ENCODE peak calls at places on chromosomes 7 and 10, in six cellular contexts. V is mammary epithelial cell, T is PC-3, S is MM.1S, J is K562, P is GM23248. H is an unnamed sample.

GRCh38 chr10:4807803-4808507 is 18.1 kb upstream of the AKR1E2 start:
- DNase-seq in V (peak; percentile 79), T (peak; percentile 74), S (peak; percentile 52), J (no peak), P (peak; percentile 89), H (no peak)

GRCh38 chr7:40739257-40739656 is 604.5 kb downstream of the SUGCT start:
- DNase-seq in V (no peak), T (no peak), S (no peak), J (no peak), P (no peak), H (no peak)

GRCh38 chr7:54831644-54832095 is 72.7 kb upstream of the SEC61G start:
- DNase-seq in V (peak; percentile 99), T (peak; percentile 95), S (no peak), J (no peak), P (no peak), H (no peak)

GRCh38 chr10:21330628-21331020 is 194.9 kb downstream of the SKIDA1 start:
- DNase-seq in V (no peak), T (no peak), S (no peak), J (no peak), P (no peak), H (no peak)

GRCh38 chr7:78151229-78151628 is 352.7 kb downstream of the PHTF2 start:
- DNase-seq in V (no peak), T (no peak), S (no peak), J (no peak), P (peak; percentile 94), H (no peak)

GRCh38 chr10:110666673-110667072 is 22.5 kb downstream of the RBM20 start:
- DNase-seq in V (no peak), T (no peak), S (no peak), J (no peak), P (no peak), H (no peak)

GRCh38 chr7:129959480-129960332 is 6.9 kb upstream of the UBE2H start:
- DNase-seq in V (peak; percentile 53), T (peak; percentile 8), S (no peak), J (no peak), P (no peak), H (no peak)

GRCh38 chr10:26048756-26049155 is 114.7 kb downstream of the MYO3A start:
- DNase-seq in V (no peak), T (no peak), S (no peak), J (no peak), P (no peak), H (no peak)

GRCh38 chr7:45588466-45588865 is 14.3 kb downstream of the ADCY1 start:
- DNase-seq in V (no peak), T (no peak), S (no peak), J (no peak), P (no peak), H (no peak)

GRCh38 chr7:155953781-155954549 is 141.7 kb upstream of the SHH start:
- DNase-seq in V (no peak), T (no peak), S (no peak), J (no peak), P (no peak), H (no peak)

GRCh38 chr7:41508755-41509154 is 194.1 kb downstream of the INHBA start:
- DNase-seq in V (no peak), T (no peak), S (no peak), J (no peak), P (peak; percentile 13), H (no peak)

GRCh38 chr10:79334573-79334972 is 12.7 kb upstream of the PPIF start:
- DNase-seq in V (no peak), T (no peak), S (no peak), J (no peak), P (no peak), H (no peak)

GRCh38 chr10:24039331-24039730 is 169.6 kb upstream of the KIAA1217 start:
- DNase-seq in V (no peak), T (no peak), S (no peak), J (no peak), P (no peak), H (no peak)

GRCh38 chr10:16777473-16778370 is 39.5 kb downstream of the RSU1 start:
- DNase-seq in V (peak; percentile 26), T (peak; percentile 47), S (peak; percentile 52), J (peak; percentile 69), P (peak; percentile 69), H (peak; percentile 10)

GRCh38 chr7:5094641-5095040 is 49.0 kb downstream of the RBAK start:
- DNase-seq in V (no peak), T (no peak), S (no peak), J (no peak), P (peak; percentile 29), H (no peak)

GRCh38 chr10:124741922-124742417 is 2.2 kb downstream of the FAM53B start:
- DNase-seq in V (peak; percentile 14), T (no peak), S (no peak), J (no peak), P (no peak), H (peak; percentile 52)

GRCh38 chr10:102702742-102703141 is 11.5 kb downstream of the ARL3 start:
- DNase-seq in V (no peak), T (no peak), S (no peak), J (no peak), P (no peak), H (no peak)

GRCh38 chr7:157628456-157628855 is 291.7 kb downstream of the DNAJB6 start:
- DNase-seq in V (no peak), T (no peak), S (no peak), J (no peak), P (no peak), H (no peak)

GRCh38 chr7:21086688-21087087 is 300.0 kb upstream of the SP8 start:
- DNase-seq in V (peak; percentile 90), T (peak; percentile 93), S (peak; percentile 43), J (no peak), P (no peak), H (no peak)

GRCh38 chr7:30647589-30647988 is 34.7 kb downstream of the CRHR2 start:
- DNase-seq in V (no peak), T (no peak), S (no peak), J (no peak), P (no peak), H (no peak)

DNA sequence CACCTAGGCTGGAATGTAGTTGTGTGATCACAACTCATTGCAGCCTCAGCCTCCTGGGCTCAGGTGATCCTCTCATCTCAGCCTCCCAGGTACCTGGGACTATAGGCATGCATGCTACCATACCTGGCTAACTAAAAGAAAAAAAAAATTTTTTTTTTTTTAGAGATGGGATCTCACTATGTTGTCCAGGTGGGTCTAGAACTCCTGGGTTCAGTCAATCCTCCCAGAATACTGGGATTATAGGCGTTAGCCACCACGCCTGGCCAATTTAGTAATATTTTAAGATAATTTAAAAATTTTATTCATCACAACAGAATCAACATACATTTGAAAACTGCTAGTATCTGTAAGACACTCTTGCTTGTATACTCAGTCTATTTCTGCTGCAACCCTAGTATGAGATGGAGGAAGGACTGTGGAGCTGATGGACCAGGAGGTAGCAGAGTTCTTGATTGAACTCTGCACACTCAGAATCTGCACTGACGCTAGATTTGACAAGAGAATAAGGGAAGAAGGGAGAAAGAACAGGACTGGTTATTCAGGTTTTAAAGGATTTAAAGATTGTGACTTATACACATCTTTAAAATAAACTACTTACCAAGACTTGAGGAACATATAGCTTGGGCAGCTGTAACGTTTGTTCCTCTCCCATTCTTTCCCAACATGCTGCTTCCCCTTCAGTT is 57.6 kb downstream of the VCL start:
- DNase-seq in V (no peak), T (peak; percentile 100), S (no peak), J (no peak), P (no peak), H (no peak)
- H3K79me2 ChIP-seq in V (peaks cover 93% of the 10 kb centered on the region), T (peaks cover 83% of the 10 kb centered on the region), S (no peaks in the 10 kb centered on the region), J (peaks cover 93% of the 10 kb centered on the region), P (peaks cover 100% of the 10 kb centered on the region), H (no peaks in the 10 kb centered on the region)

GRCh38 chr10:13922591-13922990 is 335.8 kb downstream of the PRPF18 start:
- DNase-seq in V (no peak), T (peak; percentile 2), S (no peak), J (no peak), P (peak; percentile 87), H (no peak)

GRCh38 chr10:13925924-13926435 is 339.2 kb downstream of the PRPF18 start:
- DNase-seq in V (no peak), T (no peak), S (no peak), J (no peak), P (no peak), H (no peak)

GRCh38 chr10:13930123-13930522 is 343.4 kb downstream of the PRPF18 start:
- DNase-seq in V (no peak), T (no peak), S (no peak), J (peak; percentile 44), P (no peak), H (peak; percentile 31)

GRCh38 chr10:13924020-13924725 is 337.4 kb downstream of the PRPF18 start:
- DNase-seq in V (peak; percentile 71), T (peak; percentile 68), S (no peak), J (no peak), P (peak; percentile 96), H (no peak)

GRCh38 chr10:13928362-13928921 is 341.7 kb downstream of the PRPF18 start:
- DNase-seq in V (no peak), T (no peak), S (no peak), J (no peak), P (peak; percentile 7), H (no peak)
- H3K9ac ChIP-seq in V (no peak overlapping the region), T (no peak overlapping the region), S (no peak overlapping the region), J (no peak overlapping the region), P (peak overlapping the region; percentile 2), H (no peak overlapping the region)

GRCh38 chr7:17916786-17917185 is 23.5 kb downstream of the SNX13 start:
- DNase-seq in V (no peak), T (no peak), S (no peak), J (no peak), P (no peak), H (no peak)
- H3K79me2 ChIP-seq in V (peaks cover 96% of the 10 kb centered on the region), T (peaks cover 98% of the 10 kb centered on the region), S (peaks cover 95% of the 10 kb centered on the region), J (peaks cover 89% of the 10 kb centered on the region), P (peaks cover 100% of the 10 kb centered on the region), H (peaks cover 82% of the 10 kb centered on the region)

DNA sequence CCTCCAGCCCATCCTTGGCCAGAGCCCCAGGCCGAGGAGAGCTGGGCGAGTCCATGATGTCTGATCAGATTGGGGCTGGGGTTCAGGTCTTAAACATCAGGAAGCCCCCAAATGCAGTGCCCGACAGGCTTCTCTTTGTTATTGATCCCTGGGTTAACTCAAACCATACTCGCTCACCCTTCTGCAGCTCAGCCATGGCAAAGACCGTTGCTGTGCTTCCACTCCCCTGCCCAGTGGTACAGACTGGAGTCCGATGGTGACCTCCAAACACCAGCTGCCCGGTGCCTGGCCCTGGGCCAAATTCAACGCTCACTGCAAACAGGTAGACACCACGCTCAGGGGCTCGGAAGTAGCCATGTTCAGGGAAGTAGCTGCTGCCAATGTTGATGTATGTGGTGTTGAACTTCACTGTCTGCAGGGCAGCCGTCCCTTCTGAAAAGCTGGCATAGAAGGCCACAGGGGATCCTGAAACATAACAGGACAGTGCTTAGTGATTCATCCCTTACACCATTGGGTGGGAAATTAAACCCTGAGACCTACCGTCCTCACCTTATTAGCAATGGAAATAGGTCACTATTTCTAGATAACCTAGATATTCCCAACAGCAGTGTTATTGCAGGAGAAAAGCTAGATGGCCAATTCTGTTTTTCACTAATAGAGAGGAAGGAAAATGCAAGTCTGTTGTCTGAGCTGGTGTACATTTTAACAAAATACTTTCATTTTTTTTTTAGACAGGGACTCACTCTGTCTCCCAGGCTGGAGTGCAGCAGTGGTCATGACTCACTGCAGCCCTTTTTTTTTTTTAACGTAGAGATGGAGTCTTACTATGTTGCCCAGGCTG is 20.5 kb downstream of the MMRN2 start:
- DNase-seq in V (no peak), T (no peak), S (no peak), J (no peak), P (peak; percentile 71), H (no peak)
- H3K9ac ChIP-seq in V (no peak overlapping the region), T (no peak overlapping the region), S (no peak overlapping the region), J (no peak overlapping the region), P (no peak overlapping the region), H (no peak overlapping the region)

GRCh38 chr10:34795334-34795733 is 19.8 kb downstream of the PARD3 start:
- DNase-seq in V (no peak), T (no peak), S (no peak), J (no peak), P (no peak), H (no peak)
- H3K79me2 ChIP-seq in V (peaks cover 94% of the 10 kb centered on the region), T (peaks cover 95% of the 10 kb centered on the region), S (peaks cover 98% of the 10 kb centered on the region), J (no peaks in the 10 kb centered on the region), P (peaks cover 85% of the 10 kb centered on the region), H (peaks cover 96% of the 10 kb centered on the region)

GRCh38 chr7:140646931-140647647 is 6.5 kb upstream of the DENND2A start:
- DNase-seq in V (no peak), T (no peak), S (peak; percentile 57), J (peak; percentile 78), P (peak; percentile 63), H (peak; percentile 13)
- H3K9ac ChIP-seq in V (no peak overlapping the region), T (no peak overlapping the region), S (no peak overlapping the region), J (no peak overlapping the region), P (no peak overlapping the region), H (no peak overlapping the region)

H was measured in DND-41.